ENCODE peak calls at places on chromosomes 11 and 22, in six cellular contexts. Q is HL-60, D is mesendoderm, T is spleen, U is body of pancreas, L is sigmoid colon. C is an unnamed sample.

GRCh38 chr22:36776722-36777121 is 803 bp upstream of the IFT27 start:
- DNase-seq in Q (no peak), D (no peak), T (no peak), U (no peak), L (no peak), C (no peak)

GRCh38 chr22:37008365-37008764 is 10.9 kb downstream of the TST start:
- DNase-seq in Q (no peak), D (no peak), T (no peak), U (no peak), L (no peak), C (no peak)

GRCh38 chr11:80798189-80798588 is 1357.4 kb upstream of the TENM4 start:
- DNase-seq in Q (no peak), D (no peak), T (no peak), U (no peak), L (no peak), C (no peak)

GRCh38 chr22:45686842-45687241 is 15.2 kb downstream of the ATXN10 start:
- DNase-seq in Q (no peak), D (no peak), T (no peak), U (no peak), L (no peak), C (no peak)

GRCh38 chr11:13118194-13118593 is 109.1 kb downstream of the RASSF10 start:
- DNase-seq in Q (no peak), D (no peak), T (no peak), U (no peak), L (no peak), C (no peak)

GRCh38 chr11:3197878-3198528 is 20.6 kb downstream of the MRGPRG start:
- DNase-seq in Q (no peak), D (no peak), T (peak; percentile 68), U (no peak), L (no peak), C (no peak)

GRCh38 chr22:46931881-46932280 is 169.4 kb downstream of the TBC1D22A start:
- DNase-seq in Q (no peak), D (no peak), T (no peak), U (no peak), L (no peak), C (no peak)

GRCh38 chr11:33777906-33778305 is 3.6 kb upstream of the FBXO3 start:
- DNase-seq in Q (no peak), D (peak; percentile 55), T (no peak), U (no peak), L (no peak), C (no peak)

GRCh38 chr22:20904980-20905355 is 12.2 kb upstream of the CRKL start:
- DNase-seq in Q (no peak), D (no peak), T (no peak), U (no peak), L (no peak), C (no peak)

GRCh38 chr22:27880778-27881394 is 38.2 kb downstream of the PITPNB start:
- DNase-seq in Q (peak; percentile 34), D (peak; percentile 75), T (no peak), U (peak; percentile 58), L (no peak), C (no peak)

GRCh38 chr11:8768625-8769333 is 86.2 kb downstream of the RPL27A start:
- DNase-seq in Q (no peak), D (peak; percentile 80), T (no peak), U (peak; percentile 63), L (no peak), C (no peak)

GRCh38 chr11:10622957-10623787 is 54.7 kb upstream of the LYVE1 start:
- DNase-seq in Q (peak; percentile 93), D (no peak), T (peak; percentile 89), U (no peak), L (peak; percentile 74), C (no peak)

GRCh38 chr11:120137187-120137610 is 714 bp downstream of the TRIM29 start:
- DNase-seq in Q (no peak), D (no peak), T (no peak), U (no peak), L (peak; percentile 56), C (peak; percentile 23)

GRCh38 chr22:39290724-39291161 is 28.7 kb downstream of the RPL3 start:
- DNase-seq in Q (no peak), D (no peak), T (no peak), U (peak; percentile 96), L (peak; percentile 84), C (peak; percentile 57)

GRCh38 chr11:29989181-29989580 is 27.6 kb downstream of the KCNA4 start:
- DNase-seq in Q (no peak), D (no peak), T (no peak), U (no peak), L (no peak), C (no peak)

GRCh38 chr11:24773326-24773725 is 276.5 kb downstream of the LUZP2 start:
- DNase-seq in Q (no peak), D (no peak), T (no peak), U (no peak), L (no peak), C (no peak)

GRCh38 chr11:128318856-128319474 is 268.4 kb downstream of the ETS1 start:
- DNase-seq in Q (no peak), D (peak; percentile 44), T (no peak), U (no peak), L (no peak), C (no peak)

GRCh38 chr11:18705651-18706281 is 7.2 kb downstream of the TMEM86A start:
- DNase-seq in Q (no peak), D (no peak), T (peak; percentile 86), U (peak; percentile 54), L (peak; percentile 80), C (no peak)

GRCh38 chr11:27518522-27518921 is 12.0 kb upstream of the LIN7C start:
- DNase-seq in Q (no peak), D (no peak), T (no peak), U (no peak), L (no peak), C (no peak)

GRCh38 chr11:74927496-74927895 is 21.4 kb downstream of the XRRA1 start:
- DNase-seq in Q (no peak), D (no peak), T (no peak), U (no peak), L (no peak), C (no peak)

GRCh38 chr22:28019881-28020861 is 101.1 kb upstream of the PITPNB start:
- DNase-seq in Q (peak; percentile 52), D (peak; percentile 80), T (peak; percentile 88), U (peak; percentile 79), L (peak; percentile 90), C (peak; percentile 82)

GRCh38 chr11:100961633-100962032 is 168.0 kb downstream of the PGR start:
- DNase-seq in Q (no peak), D (no peak), T (no peak), U (no peak), L (no peak), C (no peak)

GRCh38 chr22:30078320-30079311 is 1.6 kb upstream of the HORMAD2 start:
- DNase-seq in Q (no peak), D (no peak), T (no peak), U (no peak), L (no peak), C (no peak)

GRCh38 chr11:23205156-23205871 is 345.0 kb upstream of the CCDC179 start:
- DNase-seq in Q (no peak), D (no peak), T (no peak), U (no peak), L (no peak), C (no peak)

GRCh38 chr11:46666516-46666915 is 33.9 kb downstream of the ARHGAP1 start:
- DNase-seq in Q (no peak), D (no peak), T (no peak), U (no peak), L (peak; percentile 65), C (no peak)
- H3K27ac ChIP-seq in Q (peak overlapping the region; percentile 0), D (no peak overlapping the region), T (peak overlapping the region; percentile 64), U (no peak overlapping the region), L (peak overlapping the region; percentile 46), C (no peak overlapping the region)

GRCh38 chr11:70530629-70531185 is 132.4 kb downstream of the CTTN start:
- DNase-seq in Q (no peak), D (no peak), T (peak; percentile 17), U (no peak), L (no peak), C (no peak)

GRCh38 chr11:70527429-70528045 is 129.2 kb downstream of the CTTN start:
- DNase-seq in Q (no peak), D (no peak), T (peak; percentile 31), U (no peak), L (no peak), C (no peak)

GRCh38 chr11:70530010-70530409 is 131.7 kb downstream of the CTTN start:
- DNase-seq in Q (no peak), D (no peak), T (peak; percentile 6), U (no peak), L (no peak), C (no peak)

GRCh38 chr11:70528046-70528793 is 129.9 kb downstream of the CTTN start:
- DNase-seq in Q (no peak), D (no peak), T (peak; percentile 64), U (no peak), L (no peak), C (peak; percentile 33)

DNA sequence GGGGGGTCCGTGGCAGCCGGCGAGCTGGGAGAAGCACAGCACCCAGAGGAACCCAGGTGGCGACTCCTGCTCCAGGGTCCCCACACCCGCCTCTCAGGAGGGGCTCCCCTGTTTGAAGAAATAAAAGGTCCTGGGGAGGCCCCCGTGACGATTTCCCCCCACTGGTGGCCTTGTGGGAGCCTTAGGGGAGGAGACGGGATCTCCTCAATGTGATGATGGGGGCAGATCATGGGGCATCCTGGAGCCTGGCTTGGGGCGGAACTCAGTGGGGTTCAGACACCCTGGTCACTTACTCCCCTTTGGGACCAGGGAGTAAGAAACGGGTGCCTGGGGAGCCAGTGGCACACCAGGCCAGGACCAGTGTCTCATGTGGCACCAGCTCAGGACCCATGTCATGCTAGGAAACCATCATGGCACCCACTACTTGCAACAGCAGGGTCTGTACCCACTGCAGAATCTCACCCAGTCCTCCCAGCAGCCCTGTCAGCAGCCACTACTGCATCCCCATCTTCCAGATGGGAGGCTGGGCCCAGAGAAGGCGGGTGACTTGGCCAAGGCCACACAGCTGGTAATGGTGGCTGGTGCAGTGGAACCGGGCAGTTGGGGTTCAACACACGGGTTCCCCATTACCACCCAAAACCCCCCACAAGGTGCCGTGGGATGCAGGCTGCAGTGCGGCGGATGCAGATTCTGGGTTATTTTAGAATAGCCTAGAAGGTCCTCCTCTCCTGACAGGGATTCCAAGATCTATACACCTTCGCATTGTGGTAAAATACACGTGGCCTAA is 130.7 kb downstream of the CTTN start:
- DNase-seq in Q (no peak), D (no peak), T (peak; percentile 46), U (no peak), L (no peak), C (no peak)
- H3K27ac ChIP-seq in Q (no peak overlapping the region), D (no peak overlapping the region), T (no peak overlapping the region), U (no peak overlapping the region), L (no peak overlapping the region), C (no peak overlapping the region)

GRCh38 chr11:111946499-111946898 is 9.4 kb downstream of the DIXDC1 start:
- DNase-seq in Q (no peak), D (no peak), T (no peak), U (peak; percentile 47), L (no peak), C (no peak)
- H3K27ac ChIP-seq in Q (no peak overlapping the region), D (no peak overlapping the region), T (no peak overlapping the region), U (no peak overlapping the region), L (no peak overlapping the region), C (no peak overlapping the region)

DNA sequence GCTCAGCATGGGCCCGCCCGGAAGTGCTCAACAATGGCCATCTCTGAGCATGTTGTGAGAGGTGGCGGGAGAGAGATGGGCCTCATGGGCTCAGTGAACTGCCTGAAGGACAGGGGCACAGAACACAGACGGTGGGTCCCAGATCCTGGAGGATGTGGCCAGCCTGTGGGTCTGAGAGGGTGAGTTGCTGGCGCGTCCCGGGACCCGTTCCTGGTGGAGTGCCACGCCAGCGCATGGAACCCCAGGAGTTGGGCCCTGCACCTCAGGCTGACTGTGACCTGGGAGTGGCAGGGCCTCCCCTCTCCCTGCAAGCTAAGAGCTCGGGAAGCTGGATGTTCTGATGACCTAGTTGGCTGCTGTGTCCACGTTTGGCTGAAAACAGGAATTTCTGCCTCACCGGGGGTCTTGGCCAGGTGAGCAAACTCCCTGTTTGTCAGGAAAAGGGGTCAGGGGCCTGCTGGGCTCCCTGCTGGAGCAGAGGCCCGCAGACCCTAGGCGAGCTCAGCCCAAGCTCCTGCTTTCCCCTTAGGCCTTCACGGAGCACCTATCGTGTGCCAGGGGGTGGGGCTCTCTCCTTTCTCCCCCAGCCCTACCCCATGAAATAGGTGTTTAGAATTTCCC is 15.0 kb downstream of the LRRC32 start:
- DNase-seq in Q (no peak), D (no peak), T (no peak), U (no peak), L (peak; percentile 64), C (peak; percentile 26)
- H3K27ac ChIP-seq in Q (no peak overlapping the region), D (no peak overlapping the region), T (peak overlapping the region; percentile 14), U (no peak overlapping the region), L (peak overlapping the region; percentile 66), C (no peak overlapping the region)

C was measured in H9.